ENCODE peak calls at places on chromosomes 12 and 14, in seven cellular contexts. X, H, L, K, M, S and W are unnamed samples.

GRCh38 chr14:20632831-20633771 is 8.4 kb downstream of the OR6S1 start:
- DNase-seq in X (peak), H (no peak), L (peak), K (no peak), M (no peak), S (peak), W (peak)

GRCh38 chr12:15829949-15830348 is 40.8 kb upstream of the EPS8 start:
- DNase-seq in X (no peak), H (no peak), L (peak), K (no peak), M (no peak), S (no peak), W (no peak)

GRCh38 chr14:75885829-75886228 is 96.0 kb downstream of the TGFB3 start:
- DNase-seq in X (peak), H (no peak), L (peak), K (no peak), M (no peak), S (no peak), W (no peak)

GRCh38 chr12:111570090-111570961 is 28.8 kb downstream of the ATXN2 start:
- DNase-seq in X (peak), H (no peak), L (peak), K (peak), M (no peak), S (no peak), W (no peak)

GRCh38 chr12:52125499-52125900 is 46.0 kb downstream of the SMIM41 start:
- DNase-seq in X (no peak), H (no peak), L (no peak), K (no peak), M (no peak), S (no peak), W (no peak)

GRCh38 chr12:109731231-109731731 is 17.7 kb downstream of the FAM222A start:
- DNase-seq in X (no peak), H (peak), L (no peak), K (no peak), M (peak), S (no peak), W (no peak)

GRCh38 chr12:132600048-132601032 is 10.0 kb downstream of the LRCOL1 start:
- DNase-seq in X (peak), H (peak), L (peak), K (no peak), M (no peak), S (no peak), W (no peak)

GRCh38 chr12:85530486-85530885 is 250.5 kb downstream of the ALX1 start:
- DNase-seq in X (no peak), H (no peak), L (no peak), K (no peak), M (no peak), S (no peak), W (no peak)

DNA sequence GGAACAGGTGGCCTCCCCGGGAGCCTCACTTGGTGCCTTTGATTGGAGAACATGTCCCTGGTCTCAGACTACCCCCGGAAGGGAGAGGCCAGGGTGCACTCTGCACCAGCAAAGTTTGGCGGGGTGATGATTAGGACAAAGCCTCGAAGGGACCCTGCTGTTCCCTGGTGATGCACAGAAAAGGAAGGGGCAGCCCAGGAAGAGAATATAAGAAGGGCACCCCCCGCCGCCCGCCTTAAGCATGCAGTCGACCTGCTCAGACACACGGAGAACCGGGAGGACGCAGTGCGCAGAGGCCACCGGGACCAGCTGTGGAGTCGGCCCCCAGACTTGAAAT is 6.9 kb downstream of the SCARB1 start:
- DNase-seq in X (no peak), H (no peak), L (no peak), K (no peak), M (no peak), S (no peak), W (no peak)
- TF ChIP-seq CTCF in X (no peak), H (no peak), L (no peak), K (no peak), M (no peak), S (no peak), W (no peak)

DNA sequence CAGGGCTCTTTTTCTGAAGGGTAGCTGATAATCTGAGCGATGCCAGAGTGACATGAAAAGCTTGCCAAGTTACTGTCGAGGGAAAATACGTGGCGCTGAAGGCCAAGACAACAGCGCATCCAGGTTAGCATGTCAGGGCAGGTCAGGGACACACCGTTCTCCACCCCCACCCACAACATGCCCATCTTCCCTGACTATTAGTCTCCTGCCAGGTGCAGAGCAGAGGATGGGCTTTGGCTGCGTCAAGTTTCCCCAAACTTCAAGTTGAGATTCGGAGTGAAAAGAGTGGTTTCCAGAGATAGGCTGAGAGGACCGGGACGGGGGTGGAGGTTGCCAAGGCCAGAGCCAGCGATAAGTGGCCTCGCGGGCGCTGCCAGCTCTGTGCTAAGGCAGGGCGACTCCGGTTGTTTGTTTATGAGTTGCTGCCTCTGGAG is 1.7 kb downstream of the TRHDE start:
- DNase-seq in X (peak), H (no peak), L (no peak), K (no peak), M (no peak), S (no peak), W (no peak)
- H3K4me3 ChIP-seq in X (peak), H (peak), L (no peak), K (peak), M (no peak), S (no peak), W (no peak)

GRCh38 chr12:34033628-34034296 is 11.5 kb downstream of the ALG10 start:
- DNase-seq in X (peak), H (no peak), L (peak), K (no peak), M (no peak), S (peak), W (peak)
- TF ChIP-seq CTCF in X (no peak), H (peak), L (peak), K (peak), M (peak), S (peak), W (peak)

GRCh38 chr14:92513204-92513965 is at the start of gene RIN3:
- DNase-seq in X (peak), H (peak), L (peak), K (no peak), M (no peak), S (no peak), W (no peak)

GRCh38 chr14:92515510-92516343 is 2.1 kb downstream of the RIN3 start:
- DNase-seq in X (no peak), H (no peak), L (no peak), K (no peak), M (no peak), S (no peak), W (no peak)

GRCh38 chr14:92512807-92513203 is 776 bp upstream of the RIN3 start:
- DNase-seq in X (no peak), H (no peak), L (no peak), K (no peak), M (no peak), S (no peak), W (no peak)

GRCh38 chr14:92514844-92515509 is 1.4 kb downstream of the RIN3 start:
- DNase-seq in X (no peak), H (no peak), L (no peak), K (no peak), M (no peak), S (no peak), W (no peak)

DNA sequence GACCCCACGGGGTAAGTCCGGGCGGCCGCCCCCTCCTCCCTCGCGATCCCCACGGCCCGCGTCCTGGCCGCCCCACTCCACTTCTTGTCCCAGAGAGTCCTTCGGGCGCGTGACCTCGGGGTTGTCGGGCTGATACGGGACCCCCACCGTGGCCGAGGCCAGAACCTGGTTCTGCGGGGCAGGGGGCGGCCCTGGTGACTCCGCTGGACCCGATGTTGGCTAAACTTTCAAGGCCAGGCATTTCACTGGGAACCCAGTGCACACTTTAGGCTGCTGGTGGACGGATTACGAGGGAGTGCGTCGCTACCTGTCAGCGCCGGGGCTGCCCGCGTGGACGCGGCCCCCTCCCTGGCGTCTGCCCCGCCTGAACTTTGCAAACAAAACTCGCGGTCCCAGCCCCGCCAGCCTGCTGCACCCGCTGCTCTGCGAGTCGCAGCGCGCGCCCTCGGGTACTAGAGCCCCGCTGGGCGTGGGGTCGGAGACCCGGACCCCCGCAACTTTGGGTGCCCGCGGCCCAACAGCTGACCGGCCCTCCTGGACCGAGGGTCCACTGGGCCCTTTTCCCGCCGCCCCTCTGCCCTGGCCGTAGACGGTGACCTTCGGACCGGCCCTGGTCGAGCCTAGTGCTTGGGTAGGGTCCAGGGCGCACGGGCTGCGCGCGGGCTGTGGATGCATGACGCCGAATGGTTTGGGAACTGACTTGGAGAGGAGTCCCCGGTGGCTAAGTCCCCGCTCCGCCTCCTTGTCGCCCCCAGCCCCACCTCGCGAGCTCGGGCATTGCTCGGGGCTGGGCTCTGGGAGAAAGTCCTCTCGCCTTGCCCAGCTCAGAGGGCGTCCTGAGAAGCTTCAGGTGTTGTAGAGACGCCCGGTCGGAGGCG is 624 bp downstream of the RIN3 start:
- DNase-seq in X (peak), H (no peak), L (peak), K (no peak), M (no peak), S (no peak), W (no peak)
- H3K4me3 ChIP-seq in X (peak), H (peak), L (peak), K (peak), M (peak), S (no peak), W (no peak)

DNA sequence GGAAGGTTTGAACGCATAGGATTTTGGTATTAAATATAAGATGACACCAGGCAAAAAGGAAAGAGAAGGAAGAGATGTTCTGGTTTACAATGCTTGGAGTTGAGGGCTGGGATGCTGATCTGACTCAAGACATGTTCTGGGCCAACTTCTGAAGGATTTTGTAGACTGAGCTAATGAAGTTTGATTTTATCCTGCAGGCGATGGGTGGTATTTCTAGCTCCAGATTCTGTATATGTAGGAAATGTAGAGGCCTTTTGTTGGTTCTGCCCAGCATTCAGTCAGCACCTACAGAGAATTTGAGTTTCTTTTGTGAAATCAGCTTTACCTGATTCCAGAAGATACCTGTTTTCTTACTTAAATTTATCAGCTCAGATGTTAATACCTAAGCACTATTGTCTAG is 48.2 kb downstream of the VEZT start:
- DNase-seq in X (no peak), H (no peak), L (no peak), K (no peak), M (no peak), S (no peak), W (no peak)
- TF ChIP-seq CTCF in X (no peak), H (no peak), L (no peak), K (no peak), M (no peak), S (no peak), W (no peak)

DNA sequence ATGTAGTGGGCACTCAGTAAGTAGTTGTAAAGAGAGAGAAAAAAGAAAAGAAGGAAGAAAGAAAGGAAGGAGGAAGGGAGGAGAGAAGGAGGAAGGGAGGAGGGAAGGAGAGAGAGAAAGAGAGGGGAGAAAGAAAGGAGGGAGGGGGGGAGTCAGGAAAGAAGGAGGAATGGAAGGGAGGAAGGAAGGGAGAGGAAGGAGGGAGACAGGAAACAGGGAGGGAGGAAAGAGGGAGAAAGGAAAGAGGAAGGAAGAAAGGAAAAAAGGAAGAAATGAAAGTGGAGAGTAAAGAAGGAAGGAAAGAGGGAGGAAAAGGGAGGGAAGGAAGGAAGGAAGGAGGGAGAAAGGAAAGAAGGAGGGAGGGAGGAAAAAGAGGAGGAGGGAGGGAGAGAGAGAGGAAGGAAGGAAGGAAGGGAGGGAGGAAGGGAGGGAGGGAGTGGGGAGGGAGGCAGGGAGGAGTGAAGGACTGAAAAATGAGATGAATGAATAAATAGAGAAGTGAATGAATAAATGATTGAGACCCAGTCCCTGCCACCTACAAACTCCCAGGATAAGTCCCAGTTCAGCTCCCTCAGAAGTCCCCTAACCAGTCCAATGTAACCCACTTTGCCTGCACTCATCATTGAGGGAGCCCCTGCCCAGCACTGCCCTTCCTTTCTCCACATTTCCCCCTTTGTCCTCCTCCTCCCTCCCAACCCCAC is 739.0 kb upstream of the TBX3 start:
- DNase-seq in X (no peak), H (no peak), L (no peak), K (no peak), M (no peak), S (no peak), W (no peak)
- H3K4me3 ChIP-seq in X (no peak), H (no peak), L (no peak), K (no peak), M (no peak), S (no peak), W (no peak)